ENCODE peak calls at places on chromosomes 13 and 19, in six cellular contexts. F is choroid plexus epithelial cell; E is neural crest cell; Q is fibroblast of lung; Y is astrocyte of the spinal cord; R is CD4-positive, alpha-beta T cell. M is an unnamed sample.

GRCh38 chr13:102870677-102871415 is 25.0 kb downstream of the ERCC5 start:
- DNase-seq in F (peak), E (peak), Q (peak), Y (peak), R (peak), M (no peak)

GRCh38 chr13:50250403-50250802 is 235.2 kb downstream of the KCNRG start:
- DNase-seq in F (no peak), E (no peak), Q (no peak), Y (no peak), R (no peak), M (no peak)

GRCh38 chr19:51514866-51515481 is 13.4 kb upstream of the SIGLEC12 start:
- DNase-seq in F (peak), E (peak), Q (peak), Y (peak), R (no peak), M (no peak)

GRCh38 chr19:48799358-48800300 is 11.2 kb downstream of the BCAT2 start:
- DNase-seq in F (peak), E (no peak), Q (no peak), Y (no peak), R (no peak), M (no peak)

GRCh38 chr13:32426191-32426980 is 1.5 kb downstream of the N4BP2L1 start:
- DNase-seq in F (peak), E (no peak), Q (peak), Y (no peak), R (peak), M (peak)

GRCh38 chr13:84668637-84669036 is 786.4 kb upstream of the SLITRK1 start:
- DNase-seq in F (no peak), E (no peak), Q (no peak), Y (no peak), R (no peak), M (no peak)

GRCh38 chr13:109348514-109349340 is 437.7 kb downstream of the IRS2 start:
- DNase-seq in F (peak), E (no peak), Q (peak), Y (peak), R (no peak), M (no peak)

GRCh38 chr19:1568320-1569019 is at the start of gene MEX3D:
- DNase-seq in F (peak), E (peak), Q (peak), Y (peak), R (peak), M (peak)

GRCh38 chr13:106446011-106446410 is 89.5 kb downstream of the EFNB2 start:
- DNase-seq in F (peak), E (no peak), Q (no peak), Y (peak), R (no peak), M (no peak)

GRCh38 chr19:524062-524674 is 7.4 kb upstream of the CDC34 start:
- DNase-seq in F (no peak), E (no peak), Q (no peak), Y (no peak), R (no peak), M (no peak)

GRCh38 chr13:108959254-108959653 is 329.8 kb downstream of the MYO16 start:
- DNase-seq in F (peak), E (no peak), Q (no peak), Y (no peak), R (no peak), M (no peak)

GRCh38 chr13:99197257-99197651 is 3.4 kb upstream of the UBAC2 start:
- DNase-seq in F (no peak), E (no peak), Q (no peak), Y (no peak), R (no peak), M (no peak)

GRCh38 chr19:37251308-37252229 is 33.6 kb downstream of the ZNF383 start:
- DNase-seq in F (peak), E (no peak), Q (peak), Y (peak), R (peak), M (peak)

GRCh38 chr13:33927315-33927714 is 109.4 kb downstream of the RFC3 start:
- DNase-seq in F (peak), E (no peak), Q (peak), Y (peak), R (no peak), M (no peak)

GRCh38 chr19:18416778-18417249 is 2.4 kb upstream of the SSBP4 start:
- DNase-seq in F (peak), E (peak), Q (peak), Y (peak), R (peak), M (no peak)

GRCh38 chr13:33110713-33111413 is 94.6 kb downstream of the KL start:
- DNase-seq in F (peak), E (no peak), Q (peak), Y (peak), R (no peak), M (no peak)

GRCh38 chr19:44111910-44112463 is 1.2 kb upstream of the ZNF225 start:
- DNase-seq in F (peak), E (peak), Q (peak), Y (peak), R (no peak), M (no peak)

GRCh38 chr13:25406377-25406776 is 34.6 kb downstream of the ATP8A2 start:
- DNase-seq in F (peak), E (no peak), Q (no peak), Y (no peak), R (no peak), M (no peak)

GRCh38 chr13:100409132-100409531 is 179.5 kb downstream of the GGACT start:
- DNase-seq in F (no peak), E (no peak), Q (no peak), Y (peak), R (no peak), M (no peak)

GRCh38 chr13:110907951-110908898 is 6.6 kb downstream of the ANKRD10 start:
- DNase-seq in F (peak), E (no peak), Q (no peak), Y (no peak), R (no peak), M (no peak)

GRCh38 chr13:94198666-94199065 is 280.8 kb downstream of the DCT start:
- DNase-seq in F (peak), E (no peak), Q (no peak), Y (peak), R (no peak), M (no peak)

GRCh38 chr19:15107056-15108010 is at the start of gene SYDE1:
- DNase-seq in F (peak), E (peak), Q (peak), Y (peak), R (no peak), M (no peak)

GRCh38 chr13:114148521-114148855 is 16.1 kb upstream of the RASA3 start:
- DNase-seq in F (no peak), E (no peak), Q (no peak), Y (no peak), R (peak), M (no peak)

GRCh38 chr19:56111601-56112312 is 9.3 kb downstream of the ZNF787 start:
- DNase-seq in F (no peak), E (no peak), Q (no peak), Y (no peak), R (no peak), M (peak)

GRCh38 chr19:23145617-23146415 is 29.0 kb downstream of the ZNF730 start:
- DNase-seq in F (no peak), E (no peak), Q (no peak), Y (no peak), R (no peak), M (no peak)

GRCh38 chr19:13588953-13589833 is 82.9 kb upstream of the CACNA1A start:
- DNase-seq in F (peak), E (peak), Q (peak), Y (peak), R (peak), M (peak)
- TF ChIP-seq CTCF in F (peak), E (peak), Q (peak), Y (peak), R (peak), M (peak)

GRCh38 chr19:52602931-52603330 is 32.8 kb downstream of the ZNF701 start:
- DNase-seq in F (no peak), E (no peak), Q (no peak), Y (no peak), R (no peak), M (no peak)

GRCh38 chr19:52599241-52599640 is 29.2 kb downstream of the ZNF701 start:
- DNase-seq in F (no peak), E (no peak), Q (no peak), Y (no peak), R (no peak), M (no peak)

GRCh38 chr19:52603558-52604207 is 33.6 kb downstream of the ZNF701 start:
- DNase-seq in F (peak), E (no peak), Q (peak), Y (no peak), R (no peak), M (no peak)

GRCh38 chr19:52600639-52601024 is 30.5 kb downstream of the ZNF701 start:
- DNase-seq in F (no peak), E (no peak), Q (no peak), Y (no peak), R (no peak), M (no peak)

GRCh38 chr19:52601025-52601973 is 31.2 kb downstream of the ZNF701 start:
- DNase-seq in F (peak), E (peak), Q (peak), Y (peak), R (peak), M (peak)
- TF ChIP-seq CTCF in F (peak), E (peak), Q (peak), Y (peak), R (peak), M (no peak)

DNA sequence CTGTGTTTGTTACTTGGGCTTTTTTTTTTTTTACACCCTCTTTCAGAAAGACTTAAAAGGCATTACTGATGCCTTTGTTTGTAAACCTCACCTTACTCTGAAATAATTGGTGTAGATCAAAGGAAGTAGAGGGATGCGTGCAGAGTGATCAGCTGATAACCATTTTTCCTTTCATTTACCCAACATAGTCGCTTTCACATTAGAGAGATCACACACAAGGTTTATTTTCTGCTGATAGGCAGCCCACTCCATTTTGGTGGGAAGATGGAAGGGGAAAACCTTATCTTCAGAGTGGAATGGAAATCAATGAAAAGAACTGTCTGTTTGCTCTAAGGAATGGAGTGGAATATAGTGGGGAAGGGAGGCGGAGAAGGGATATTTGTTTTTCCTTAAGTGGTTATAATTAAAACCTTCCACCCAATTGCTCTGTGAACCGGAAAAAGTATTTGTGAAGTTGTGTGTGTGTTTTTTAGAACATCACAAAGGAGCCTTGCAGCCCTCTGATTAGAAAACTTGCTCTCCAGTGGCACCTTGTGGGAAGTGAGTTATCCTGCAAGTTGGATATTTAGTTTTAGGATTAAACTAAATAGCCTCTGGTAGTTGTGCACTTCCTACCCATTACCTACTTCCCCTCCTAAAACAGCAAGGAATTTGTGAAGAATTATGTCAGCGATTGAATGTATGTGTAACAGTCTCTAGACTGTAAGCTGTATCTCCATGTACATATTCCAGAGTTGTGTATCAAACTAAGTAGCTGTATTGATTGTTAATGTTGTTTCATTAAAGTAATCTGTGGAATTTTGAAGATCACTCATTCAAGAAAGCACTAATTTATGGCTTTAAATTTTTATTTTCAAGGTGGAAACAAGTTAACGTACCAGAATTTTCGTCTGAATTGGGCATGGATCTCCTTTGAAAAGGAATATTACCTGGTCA is 76.8 kb downstream of the FREM2 start:
- DNase-seq in F (peak), E (peak), Q (peak), Y (peak), R (no peak), M (no peak)
- TF ChIP-seq CTCF in F (peak), E (peak), Q (peak), Y (peak), R (no peak), M (no peak)

DNA sequence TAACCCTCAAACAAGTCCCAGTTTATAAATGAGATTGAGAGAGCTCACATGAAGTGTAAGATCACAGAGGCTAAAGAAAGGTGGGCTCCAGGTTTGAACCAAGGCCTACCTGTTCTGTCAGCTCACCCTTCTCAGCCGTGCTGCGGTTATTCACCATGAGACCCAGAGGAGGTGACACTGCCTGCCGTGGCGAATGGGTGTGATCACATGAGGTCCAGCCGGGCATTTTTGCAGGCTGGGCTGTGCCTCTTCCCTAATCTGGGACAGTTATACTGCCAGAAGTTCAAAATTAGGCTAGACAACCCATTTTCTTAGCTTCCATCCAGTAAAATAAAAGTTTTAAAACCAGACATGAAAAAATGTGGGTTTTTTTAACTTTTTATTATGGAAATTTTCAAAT is 146.8 kb downstream of the FOXO1 start:
- DNase-seq in F (no peak), E (no peak), Q (no peak), Y (no peak), R (no peak), M (no peak)
- TF ChIP-seq CTCF in F (no peak), E (no peak), Q (no peak), Y (no peak), R (no peak), M (no peak)

DNA sequence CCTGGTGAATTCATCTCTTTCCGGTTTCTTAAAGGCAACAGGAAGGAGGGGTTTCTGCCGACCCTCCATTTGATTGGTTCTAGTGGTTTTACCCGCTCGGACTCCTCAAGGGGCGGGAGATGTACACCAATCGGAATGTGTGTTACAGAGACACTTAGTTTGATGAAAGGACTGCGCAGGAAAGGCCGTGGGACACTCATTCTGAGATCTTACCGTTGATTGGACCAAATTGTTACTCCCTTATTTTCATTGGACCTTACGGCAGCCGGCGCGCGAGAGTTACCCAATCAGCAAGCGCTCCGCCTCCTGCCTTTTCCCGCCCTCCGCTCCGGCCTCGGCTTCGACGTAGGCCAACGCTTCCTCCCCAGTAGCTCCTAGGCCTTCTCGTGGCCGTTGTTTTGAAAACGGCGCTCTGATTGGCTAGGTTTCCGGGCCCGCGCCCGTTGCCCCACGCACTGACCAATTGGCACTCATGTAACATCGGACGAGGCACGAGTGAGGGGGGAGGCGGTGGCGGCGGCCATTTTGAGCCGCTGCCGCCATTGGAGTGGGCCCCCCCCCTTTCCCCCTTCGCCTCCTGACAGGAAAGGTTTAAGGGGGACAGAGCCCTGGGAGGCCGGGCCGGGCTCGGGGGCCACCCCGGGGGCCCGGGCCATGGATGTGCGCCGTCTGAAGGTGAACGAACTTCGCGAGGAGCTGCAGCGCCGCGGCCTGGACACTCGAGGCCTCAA is at the start of gene HNRNPUL1:
- DNase-seq in F (peak), E (peak), Q (peak), Y (peak), R (peak), M (peak)
- TF ChIP-seq CTCF in F (peak), E (no peak), Q (peak), Y (peak), R (no peak), M (no peak)

DNA sequence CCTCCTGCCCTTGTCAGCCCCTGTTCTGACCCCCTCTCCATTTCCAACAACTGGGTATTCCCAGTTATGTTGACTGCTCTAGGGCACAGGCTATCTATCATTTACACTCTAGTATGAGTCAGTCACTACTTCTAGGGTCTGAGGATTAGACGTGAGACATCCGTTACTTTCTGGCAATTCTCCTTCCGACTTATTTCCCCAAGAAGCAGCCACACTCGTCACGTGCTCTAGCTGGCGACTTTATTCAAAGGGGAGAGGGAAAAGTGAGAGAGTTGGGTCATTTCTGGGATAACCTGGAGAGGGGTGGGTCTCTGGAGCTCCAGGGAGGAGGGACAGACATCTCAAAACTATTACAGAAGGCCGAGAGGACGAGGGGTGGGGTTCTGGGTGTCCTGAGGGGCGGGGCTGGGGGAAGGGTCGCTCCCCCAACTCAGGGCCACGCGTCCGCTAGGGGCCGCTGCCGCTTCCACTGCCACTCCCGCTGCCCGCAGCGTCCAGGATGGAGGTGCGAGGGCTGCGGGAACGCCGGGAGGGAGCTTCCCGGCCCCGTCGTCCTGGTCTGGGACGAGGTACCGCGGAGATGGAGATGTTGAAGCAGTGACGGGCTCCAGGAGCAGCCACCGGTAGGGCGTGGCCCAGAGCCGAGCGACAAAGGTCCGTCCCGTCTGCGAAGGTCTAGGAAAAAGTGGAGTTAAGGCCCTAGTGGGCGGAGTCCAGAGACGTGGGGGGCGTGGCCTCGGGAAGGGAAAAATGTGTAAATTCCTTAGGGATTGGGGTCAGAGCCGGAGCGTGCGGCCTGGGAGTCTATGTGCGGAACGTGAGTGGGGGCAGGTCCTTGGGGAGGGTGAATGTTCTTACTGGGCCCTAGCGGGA is 8.9 kb downstream of the RTBDN start:
- DNase-seq in F (no peak), E (peak), Q (no peak), Y (no peak), R (no peak), M (no peak)
- TF ChIP-seq CTCF in F (peak), E (peak), Q (peak), Y (peak), R (peak), M (no peak)